ENCODE peak calls at places on chromosomes 2 and 18, in seven cellular contexts. G, I, Z, Q, H, V and C are unnamed samples.

GRCh38 chr18:67359868-67360838 is 156.4 kb downstream of the DSEL start:
- DNase-seq in G (no peak), I (peak), Z (peak), Q (peak), H (no peak), V (peak), C (peak)

GRCh38 chr2:64105676-64106461 is 38.4 kb downstream of the PELI1 start:
- DNase-seq in G (no peak), I (no peak), Z (no peak), Q (peak), H (no peak), V (peak), C (no peak)

GRCh38 chr2:10079931-10080535 is at the start of gene CYS1:
- DNase-seq in G (no peak), I (no peak), Z (peak), Q (no peak), H (no peak), V (peak), C (no peak)

GRCh38 chr18:59910967-59911366 is 11.2 kb downstream of the PMAIP1 start:
- DNase-seq in G (no peak), I (no peak), Z (peak), Q (peak), H (no peak), V (no peak), C (no peak)

GRCh38 chr2:36482576-36483214 is 115.3 kb downstream of the FEZ2 start:
- DNase-seq in G (no peak), I (no peak), Z (peak), Q (peak), H (no peak), V (no peak), C (peak)

GRCh38 chr2:178295911-178296310 is 101.6 kb downstream of the OSBPL6 start:
- DNase-seq in G (no peak), I (no peak), Z (no peak), Q (no peak), H (no peak), V (no peak), C (no peak)

GRCh38 chr2:105773568-105773967 is 28.9 kb downstream of the NCK2 start:
- DNase-seq in G (no peak), I (no peak), Z (no peak), Q (no peak), H (no peak), V (no peak), C (no peak)

GRCh38 chr2:236608308-236608564 is 38.6 kb downstream of the ACKR3 start:
- DNase-seq in G (no peak), I (no peak), Z (peak), Q (no peak), H (no peak), V (no peak), C (no peak)

GRCh38 chr2:124561486-124561885 is 536.4 kb downstream of the CNTNAP5 start:
- DNase-seq in G (no peak), I (no peak), Z (no peak), Q (no peak), H (no peak), V (no peak), C (no peak)
- H3K4me3 ChIP-seq in G (no peak), I (no peak), Z (no peak), Q (no peak), H (no peak), V (no peak), C (no peak)

GRCh38 chr2:219697811-219698683 is 70.6 kb downstream of the SLC4A3 start:
- DNase-seq in G (no peak), I (no peak), Z (no peak), Q (no peak), H (no peak), V (no peak), C (no peak)
- H3K27ac ChIP-seq in G (peak), I (no peak), Z (no peak), Q (no peak), H (no peak), V (no peak), C (no peak)

DNA sequence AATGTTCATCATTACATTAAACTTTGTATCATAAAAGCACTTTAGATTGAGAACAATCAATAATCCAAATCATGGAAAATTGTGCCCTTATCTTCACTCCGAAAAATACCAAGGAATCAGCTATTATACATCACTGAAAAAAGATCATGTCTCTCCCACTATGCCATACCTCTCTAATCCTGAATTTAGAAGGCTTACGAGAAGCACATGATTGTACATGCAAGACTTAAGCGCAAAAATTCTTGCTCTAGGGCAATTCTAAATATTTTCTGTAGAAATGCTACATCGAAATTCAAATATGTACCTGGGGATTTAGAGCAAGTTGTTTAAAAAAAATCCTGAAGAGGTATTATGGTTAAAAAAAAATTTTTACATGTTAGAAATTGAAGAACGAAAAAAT is 1.3 kb downstream of the CYTIP start:
- DNase-seq in G (no peak), I (no peak), Z (no peak), Q (no peak), H (no peak), V (no peak), C (no peak)
- H3K4me3 ChIP-seq in G (no peak), I (no peak), Z (no peak), Q (no peak), H (peak), V (no peak), C (no peak)

DNA sequence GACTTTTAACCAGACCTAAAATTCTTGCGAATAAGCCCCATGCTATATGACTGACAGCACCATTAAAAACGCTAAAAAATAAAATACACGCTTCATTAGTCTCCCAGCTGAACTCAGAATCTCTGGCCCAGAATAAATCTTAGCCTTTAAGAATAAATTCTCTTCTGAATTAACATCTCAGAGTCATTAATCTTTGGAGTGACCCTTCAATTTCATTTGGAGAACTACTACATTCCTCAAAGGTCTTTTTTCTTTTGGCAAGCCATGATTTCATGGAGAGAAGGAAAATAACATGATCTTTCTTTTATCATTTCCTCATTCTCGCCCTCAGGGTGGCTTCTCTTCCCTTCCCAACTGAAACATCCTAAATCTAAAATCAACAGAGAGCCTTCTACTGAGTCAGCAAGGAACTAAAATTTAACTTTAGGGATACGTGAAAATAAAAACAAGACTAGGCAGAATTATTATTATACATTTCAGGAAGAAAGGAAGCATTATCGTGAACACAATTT is 259.0 kb downstream of the AFF3 start:
- DNase-seq in G (no peak), I (peak), Z (no peak), Q (no peak), H (no peak), V (no peak), C (no peak)
- H3K27ac ChIP-seq in G (no peak), I (no peak), Z (no peak), Q (peak), H (no peak), V (no peak), C (no peak)

GRCh38 chr2:132009874-132010521 is 151.8 kb downstream of the ANKRD30BL start:
- DNase-seq in G (no peak), I (no peak), Z (peak), Q (no peak), H (no peak), V (no peak), C (no peak)
- H3K4me3 ChIP-seq in G (no peak), I (peak), Z (peak), Q (peak), H (peak), V (peak), C (no peak)

GRCh38 chr2:225010804-225011203 is 31.5 kb downstream of the DOCK10 start:
- DNase-seq in G (peak), I (peak), Z (peak), Q (peak), H (no peak), V (peak), C (no peak)

GRCh38 chr2:225008935-225009334 is 33.3 kb downstream of the DOCK10 start:
- DNase-seq in G (peak), I (peak), Z (peak), Q (no peak), H (no peak), V (no peak), C (no peak)

GRCh38 chr2:225009768-225010167 is 32.5 kb downstream of the DOCK10 start:
- DNase-seq in G (no peak), I (no peak), Z (peak), Q (no peak), H (no peak), V (peak), C (no peak)

GRCh38 chr2:225006730-225007129 is 35.5 kb downstream of the DOCK10 start:
- DNase-seq in G (no peak), I (no peak), Z (no peak), Q (no peak), H (no peak), V (no peak), C (no peak)

GRCh38 chr2:225008179-225008829 is 34.0 kb downstream of the DOCK10 start:
- DNase-seq in G (no peak), I (no peak), Z (no peak), Q (no peak), H (no peak), V (no peak), C (no peak)
- H3K27ac ChIP-seq in G (no peak), I (no peak), Z (no peak), Q (peak), H (no peak), V (peak), C (no peak)

GRCh38 chr2:72953528-72953927 is 36.2 kb downstream of the EMX1 start:
- DNase-seq in G (no peak), I (no peak), Z (no peak), Q (no peak), H (no peak), V (no peak), C (no peak)
- H3K4me3 ChIP-seq in G (no peak), I (no peak), Z (no peak), Q (no peak), H (no peak), V (no peak), C (no peak)

GRCh38 chr2:98606431-98606830 is 1.9 kb downstream of the COA5 start:
- DNase-seq in G (no peak), I (no peak), Z (no peak), Q (no peak), H (no peak), V (no peak), C (no peak)
- H3K27ac ChIP-seq in G (no peak), I (no peak), Z (no peak), Q (no peak), H (peak), V (no peak), C (no peak)

GRCh38 chr2:176769499-176770350 is 442.9 kb upstream of the HNRNPA3 start:
- DNase-seq in G (no peak), I (no peak), Z (peak), Q (no peak), H (no peak), V (no peak), C (no peak)

GRCh38 chr2:176769021-176769420 is 443.6 kb upstream of the HNRNPA3 start:
- DNase-seq in G (no peak), I (no peak), Z (no peak), Q (no peak), H (no peak), V (no peak), C (no peak)

GRCh38 chr2:176766005-176766404 is 446.6 kb upstream of the HNRNPA3 start:
- DNase-seq in G (no peak), I (no peak), Z (no peak), Q (no peak), H (no peak), V (no peak), C (no peak)

GRCh38 chr2:176763871-176764404 is 448.7 kb upstream of the HNRNPA3 start:
- DNase-seq in G (no peak), I (no peak), Z (peak), Q (no peak), H (no peak), V (no peak), C (no peak)

GRCh38 chr2:176768185-176768584 is 444.4 kb upstream of the HNRNPA3 start:
- DNase-seq in G (no peak), I (no peak), Z (no peak), Q (no peak), H (no peak), V (no peak), C (no peak)
- H3K4me3 ChIP-seq in G (no peak), I (no peak), Z (no peak), Q (no peak), H (no peak), V (no peak), C (no peak)

GRCh38 chr2:98446850-98447249 is 2.2 kb downstream of the INPP4A start:
- DNase-seq in G (no peak), I (no peak), Z (no peak), Q (no peak), H (no peak), V (no peak), C (no peak)

GRCh38 chr2:98445167-98445522 is 487 bp downstream of the INPP4A start:
- DNase-seq in G (no peak), I (peak), Z (peak), Q (peak), H (no peak), V (no peak), C (no peak)

GRCh38 chr2:98448441-98449145 is 3.9 kb downstream of the INPP4A start:
- DNase-seq in G (no peak), I (no peak), Z (no peak), Q (no peak), H (no peak), V (no peak), C (no peak)

GRCh38 chr2:98444436-98445166 is at the start of gene INPP4A:
- DNase-seq in G (peak), I (peak), Z (peak), Q (peak), H (peak), V (peak), C (no peak)

GRCh38 chr2:98445708-98446577 is 1.3 kb downstream of the INPP4A start:
- DNase-seq in G (no peak), I (no peak), Z (peak), Q (no peak), H (no peak), V (no peak), C (no peak)
- H3K27ac ChIP-seq in G (no peak), I (no peak), Z (peak), Q (no peak), H (peak), V (peak), C (no peak)